ENCODE peak calls at places on chromosomes 16 and 17, in nine cellular contexts. T, Q, L, S, V, E, G, J and Z are unnamed samples.

GRCh38 chr17:61420128-61420527 is 20.5 kb downstream of the TBX2 start:
- DNase-seq in T (no peak), Q (no peak), L (no peak), S (no peak), V (no peak), E (no peak), G (no peak), J (no peak), Z (no peak)

GRCh38 chr16:75621170-75621477 is 2.0 kb downstream of the ADAT1 start:
- DNase-seq in T (peak), Q (no peak), L (no peak), S (peak), V (peak), E (peak), G (peak), J (no peak), Z (no peak)

GRCh38 chr17:80012156-80012555 is 23.5 kb downstream of the TBC1D16 start:
- DNase-seq in T (no peak), Q (no peak), L (no peak), S (no peak), V (no peak), E (no peak), G (no peak), J (no peak), Z (no peak)

GRCh38 chr17:74350486-74350885 is 11.2 kb downstream of the BTBD17 start:
- DNase-seq in T (no peak), Q (no peak), L (no peak), S (no peak), V (no peak), E (no peak), G (no peak), J (no peak), Z (no peak)

GRCh38 chr17:40121886-40122465 is at the start of gene MSL1:
- DNase-seq in T (peak), Q (peak), L (no peak), S (peak), V (peak), E (peak), G (peak), J (peak), Z (no peak)

GRCh38 chr17:72184805-72185204 is 64.0 kb downstream of the SOX9 start:
- DNase-seq in T (no peak), Q (no peak), L (no peak), S (no peak), V (no peak), E (no peak), G (peak), J (no peak), Z (no peak)

GRCh38 chr17:8125196-8125946 is 1.5 kb upstream of the HES7 start:
- DNase-seq in T (peak), Q (peak), L (no peak), S (peak), V (peak), E (peak), G (peak), J (peak), Z (no peak)

GRCh38 chr17:17900615-17901520 is 64.1 kb upstream of the SREBF1 start:
- DNase-seq in T (peak), Q (no peak), L (peak), S (peak), V (peak), E (no peak), G (peak), J (peak), Z (peak)

GRCh38 chr17:46045639-46046038 is 46.6 kb downstream of the STH start:
- DNase-seq in T (no peak), Q (no peak), L (no peak), S (no peak), V (no peak), E (no peak), G (peak), J (no peak), Z (no peak)

GRCh38 chr16:68287276-68288251 is 23.2 kb downstream of the SLC7A6OS start:
- DNase-seq in T (peak), Q (no peak), L (no peak), S (no peak), V (peak), E (no peak), G (peak), J (no peak), Z (peak)

GRCh38 chr17:79125503-79125902 is 50.9 kb downstream of the ENGASE start:
- DNase-seq in T (no peak), Q (no peak), L (no peak), S (no peak), V (no peak), E (no peak), G (no peak), J (no peak), Z (no peak)

GRCh38 chr16:79168321-79168720 is 432.2 kb downstream of the MAF start:
- DNase-seq in T (no peak), Q (no peak), L (no peak), S (no peak), V (no peak), E (peak), G (no peak), J (no peak), Z (no peak)